ENCODE peak calls at places on chromosomes 1 and 21, in four cellular contexts. One of them, this sample, is unnamed. For H3K27me3, the result is how much of the 10 kb centered on the place peaks cover.

GRCh38 chr1:201756411-201756810 is 72.5 kb upstream of the IPO9 start:
- DNase-seq in HCT116: no peak
- DNase-seq in AG04450: no peak
- DNase-seq in fibroblast of lung: peak
- DNase-seq in this sample: no peak

GRCh38 chr1:167452483-167452882 is 65.8 kb downstream of the CD247 start:
- DNase-seq in HCT116: no peak
- DNase-seq in AG04450: no peak
- DNase-seq in fibroblast of lung: no peak
- DNase-seq in this sample: no peak

GRCh38 chr1:174786760-174787159 is 213.0 kb upstream of the CACYBP start:
- DNase-seq in HCT116: no peak
- DNase-seq in AG04450: no peak
- DNase-seq in fibroblast of lung: no peak
- DNase-seq in this sample: no peak

GRCh38 chr1:184035719-184036516 is 1.6 kb downstream of the COLGALT2 start:
- DNase-seq in HCT116: no peak
- DNase-seq in AG04450: no peak
- DNase-seq in fibroblast of lung: no peak
- DNase-seq in this sample: no peak

GRCh38 chr1:231828182-231828920 is 201.8 kb downstream of the DISC1 start:
- DNase-seq in HCT116: peak
- DNase-seq in AG04450: peak
- DNase-seq in fibroblast of lung: peak
- DNase-seq in this sample: no peak

GRCh38 chr21:33293811-33294216 is 27.6 kb downstream of the IL10RB start:
- DNase-seq in HCT116: no peak
- DNase-seq in AG04450: no peak
- DNase-seq in fibroblast of lung: no peak
- DNase-seq in this sample: no peak

GRCh38 chr1:118254001-118254400 is 69.0 kb upstream of the SPAG17 start:
- DNase-seq in HCT116: no peak
- DNase-seq in AG04450: no peak
- DNase-seq in fibroblast of lung: no peak
- DNase-seq in this sample: no peak

GRCh38 chr21:44199448-44199847 is 41.3 kb downstream of the ICOSLG start:
- DNase-seq in HCT116: no peak
- DNase-seq in AG04450: no peak
- DNase-seq in fibroblast of lung: no peak
- DNase-seq in this sample: peak

GRCh38 chr1:26083246-26083645 is 15.8 kb upstream of the TRIM63 start:
- DNase-seq in HCT116: no peak
- DNase-seq in AG04450: no peak
- DNase-seq in fibroblast of lung: peak
- DNase-seq in this sample: no peak

GRCh38 chr1:110559157-110559556 is 40.2 kb upstream of the KCNA10 start:
- DNase-seq in HCT116: no peak
- DNase-seq in AG04450: no peak
- DNase-seq in fibroblast of lung: no peak
- DNase-seq in this sample: no peak

GRCh38 chr1:172638885-172639831 is 19.7 kb upstream of the FASLG start:
- DNase-seq in HCT116: peak
- DNase-seq in AG04450: peak
- DNase-seq in fibroblast of lung: peak
- DNase-seq in this sample: no peak

GRCh38 chr21:37204580-37204979 is 62.6 kb downstream of the VPS26C start:
- DNase-seq in HCT116: no peak
- DNase-seq in AG04450: no peak
- DNase-seq in fibroblast of lung: peak
- DNase-seq in this sample: no peak

DNA sequence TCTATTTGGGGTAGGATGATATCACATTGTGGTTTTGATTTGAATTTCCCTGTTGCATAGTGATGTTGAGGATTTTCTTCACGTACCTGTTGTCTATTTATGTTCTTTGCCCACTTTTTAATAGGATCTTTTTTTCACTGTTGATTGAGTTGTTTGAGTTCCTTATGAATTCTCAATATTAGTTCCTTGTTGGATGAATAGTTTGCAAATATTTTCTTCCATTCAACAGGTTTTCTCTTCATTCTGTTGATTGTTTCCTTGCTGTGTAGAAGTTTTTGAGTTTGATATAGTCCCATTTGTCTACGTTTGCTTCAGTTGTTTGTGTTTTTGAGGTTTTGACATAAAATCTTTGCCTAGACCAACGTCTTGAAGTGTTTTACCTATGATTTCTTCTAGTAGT is 369.5 kb upstream of the CAMK1G start:
- DNase-seq in HCT116: no peak
- DNase-seq in AG04450: no peak
- DNase-seq in fibroblast of lung: no peak
- DNase-seq in this sample: no peak
- H3K27me3 ChIP-seq in HCT116: under half
- H3K27me3 ChIP-seq in AG04450: under half
- H3K27me3 ChIP-seq in fibroblast of lung: under half
- H3K27me3 ChIP-seq in this sample: under half

GRCh38 chr1:10854856-10855459 is 58.5 kb upstream of the CASZ1 start:
- DNase-seq in HCT116: no peak
- DNase-seq in AG04450: no peak
- DNase-seq in fibroblast of lung: no peak
- DNase-seq in this sample: no peak
- H3K27me3 ChIP-seq in HCT116: under half
- H3K27me3 ChIP-seq in AG04450: under half
- H3K27me3 ChIP-seq in fibroblast of lung: under half
- H3K27me3 ChIP-seq in this sample: under half

GRCh38 chr1:4213599-4213998 is 313.5 kb upstream of the C1orf174 start:
- DNase-seq in HCT116: no peak
- DNase-seq in AG04450: no peak
- DNase-seq in fibroblast of lung: no peak
- DNase-seq in this sample: no peak
- H3K27me3 ChIP-seq in HCT116: under half
- H3K27me3 ChIP-seq in AG04450: under half
- H3K27me3 ChIP-seq in fibroblast of lung: under half
- H3K27me3 ChIP-seq in this sample: under half

GRCh38 chr1:205918955-205919746 is 24.1 kb downstream of the SLC26A9 start:
- DNase-seq in HCT116: peak
- DNase-seq in AG04450: peak
- DNase-seq in fibroblast of lung: peak
- DNase-seq in this sample: peak

GRCh38 chr1:205922314-205922713 is 20.9 kb downstream of the SLC26A9 start:
- DNase-seq in HCT116: no peak
- DNase-seq in AG04450: no peak
- DNase-seq in fibroblast of lung: no peak
- DNase-seq in this sample: peak

GRCh38 chr1:205920861-205921558 is 22.2 kb downstream of the SLC26A9 start:
- DNase-seq in HCT116: no peak
- DNase-seq in AG04450: no peak
- DNase-seq in fibroblast of lung: no peak
- DNase-seq in this sample: peak

GRCh38 chr1:205921559-205921887 is 21.7 kb downstream of the SLC26A9 start:
- DNase-seq in HCT116: no peak
- DNase-seq in AG04450: no peak
- DNase-seq in fibroblast of lung: no peak
- DNase-seq in this sample: peak

GRCh38 chr1:205920159-205920558 is 23.1 kb downstream of the SLC26A9 start:
- DNase-seq in HCT116: no peak
- DNase-seq in AG04450: no peak
- DNase-seq in fibroblast of lung: peak
- DNase-seq in this sample: no peak
- H3K27me3 ChIP-seq in HCT116: under half
- H3K27me3 ChIP-seq in AG04450: under half
- H3K27me3 ChIP-seq in fibroblast of lung: under half
- H3K27me3 ChIP-seq in this sample: under half

GRCh38 chr1:10704383-10704882 is 92.0 kb downstream of the CASZ1 start:
- DNase-seq in HCT116: no peak
- DNase-seq in AG04450: no peak
- DNase-seq in fibroblast of lung: peak
- DNase-seq in this sample: peak
- H3K27me3 ChIP-seq in HCT116: under half
- H3K27me3 ChIP-seq in AG04450: half or more
- H3K27me3 ChIP-seq in fibroblast of lung: under half
- H3K27me3 ChIP-seq in this sample: under half

DNA sequence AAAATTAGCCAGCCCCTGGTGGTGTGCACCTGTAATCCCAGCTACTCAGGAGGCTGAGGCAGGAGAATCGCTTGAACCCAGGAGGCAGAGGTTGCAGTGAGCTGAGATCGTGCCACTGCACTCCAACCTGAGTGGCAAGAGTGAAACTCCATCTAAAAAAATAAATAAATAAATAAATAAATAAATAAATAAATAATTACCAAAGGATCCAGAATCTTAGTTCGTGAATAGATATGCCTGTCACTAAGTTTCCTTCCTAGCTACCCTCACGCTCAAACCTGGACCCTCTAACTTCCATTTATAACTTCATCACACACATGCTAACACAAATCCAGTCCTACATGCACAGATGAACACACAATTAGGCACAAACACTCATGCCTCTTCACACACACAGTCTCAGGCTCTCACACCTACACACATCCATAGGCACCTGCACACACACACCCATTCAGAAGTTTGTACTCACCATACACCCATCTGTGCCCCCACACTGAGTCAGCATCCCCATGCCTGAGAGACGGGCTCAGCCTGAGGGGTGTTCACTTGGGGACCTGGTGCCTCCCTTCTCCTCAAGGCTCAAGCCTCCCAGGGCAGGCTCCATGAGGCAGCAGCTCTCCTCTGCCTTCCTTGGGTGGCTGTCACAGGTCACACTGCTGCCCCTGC is 61.5 kb downstream of the LACTBL1 start:
- DNase-seq in HCT116: no peak
- DNase-seq in AG04450: no peak
- DNase-seq in fibroblast of lung: no peak
- DNase-seq in this sample: no peak
- H3K27me3 ChIP-seq in HCT116: under half
- H3K27me3 ChIP-seq in AG04450: under half
- H3K27me3 ChIP-seq in fibroblast of lung: under half
- H3K27me3 ChIP-seq in this sample: under half

DNA sequence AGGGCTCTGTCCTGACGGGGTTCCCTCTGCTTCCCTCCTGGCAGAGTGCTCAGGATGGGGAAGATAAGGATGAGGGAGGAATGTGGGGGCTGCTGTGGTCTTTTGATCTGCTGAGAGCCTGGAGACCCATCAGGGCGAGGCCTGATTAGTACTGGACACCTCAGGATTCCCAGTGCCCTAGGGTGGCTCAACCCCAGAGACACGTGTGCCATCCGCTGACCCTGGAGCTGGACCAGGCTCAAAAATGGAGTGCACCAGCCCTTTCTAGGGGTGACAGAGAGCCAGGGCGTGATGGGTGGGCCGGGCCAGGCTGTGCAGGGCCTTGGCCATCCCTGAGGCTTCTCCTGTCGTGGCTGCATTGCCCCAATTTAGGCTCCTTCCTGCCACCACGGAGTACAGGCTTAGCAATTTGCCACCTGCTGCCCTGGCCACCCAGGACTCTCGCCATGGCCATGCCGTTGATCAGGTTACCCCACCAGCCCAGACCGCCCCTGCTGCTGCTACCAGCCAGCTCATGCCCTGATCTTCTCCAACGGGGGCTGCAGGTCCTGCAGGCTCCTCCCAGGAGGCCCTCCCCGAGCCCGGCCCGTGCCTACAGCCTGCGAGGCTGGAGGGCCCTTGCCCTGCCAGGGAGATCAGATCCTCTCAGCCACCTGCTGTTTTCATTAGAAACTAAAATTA is 9.5 kb downstream of the WNT4 start:
- DNase-seq in HCT116: no peak
- DNase-seq in AG04450: no peak
- DNase-seq in fibroblast of lung: no peak
- DNase-seq in this sample: peak
- H3K27me3 ChIP-seq in HCT116: under half
- H3K27me3 ChIP-seq in AG04450: under half
- H3K27me3 ChIP-seq in fibroblast of lung: under half
- H3K27me3 ChIP-seq in this sample: under half